ENCODE peak calls at places on chromosomes 4 and X, in eight cellular contexts. One of them, this sample, is unnamed.

GRCh38 chrX:142661696-142662095 is 364.0 kb upstream of the SPANXN4 start:
- DNase-seq in upper lobe of right lung: no peak
- DNase-seq in progenitor cell of endocrine pancreas: no peak
- DNase-seq in dorsolateral prefrontal cortex: no peak
- DNase-seq in astrocyte of the spinal cord: no peak
- DNase-seq in fibroblast of pulmonary artery: no peak
- DNase-seq in mammary epithelial cell: no peak
- DNase-seq in adrenal gland: no peak
- DNase-seq in this sample: no peak

GRCh38 chr4:11548529-11549176 is 120.0 kb upstream of the HS3ST1 start:
- DNase-seq in mammary epithelial cell: peak
- DNase-seq in adrenal gland: no peak
- DNase-seq in astrocyte of the spinal cord: peak
- DNase-seq in upper lobe of right lung: no peak
- DNase-seq in fibroblast of pulmonary artery: peak
- DNase-seq in progenitor cell of endocrine pancreas: no peak
- DNase-seq in dorsolateral prefrontal cortex: no peak
- DNase-seq in this sample: no peak

GRCh38 chr4:61427818-61428495 is 227.8 kb downstream of the ADGRL3 start:
- DNase-seq in fibroblast of pulmonary artery: no peak
- DNase-seq in mammary epithelial cell: peak
- DNase-seq in adrenal gland: no peak
- DNase-seq in progenitor cell of endocrine pancreas: no peak
- DNase-seq in dorsolateral prefrontal cortex: no peak
- DNase-seq in astrocyte of the spinal cord: peak
- DNase-seq in upper lobe of right lung: no peak
- DNase-seq in this sample: no peak

GRCh38 chrX:67624324-67624723 is 80.5 kb downstream of the AR start:
- DNase-seq in dorsolateral prefrontal cortex: no peak
- DNase-seq in upper lobe of right lung: no peak
- DNase-seq in astrocyte of the spinal cord: no peak
- DNase-seq in progenitor cell of endocrine pancreas: no peak
- DNase-seq in fibroblast of pulmonary artery: no peak
- DNase-seq in adrenal gland: no peak
- DNase-seq in mammary epithelial cell: no peak
- DNase-seq in this sample: no peak

GRCh38 chr4:94590493-94590892 is 138.8 kb downstream of the PDLIM5 start:
- DNase-seq in fibroblast of pulmonary artery: peak
- DNase-seq in progenitor cell of endocrine pancreas: no peak
- DNase-seq in astrocyte of the spinal cord: no peak
- DNase-seq in mammary epithelial cell: no peak
- DNase-seq in adrenal gland: no peak
- DNase-seq in upper lobe of right lung: no peak
- DNase-seq in dorsolateral prefrontal cortex: no peak
- DNase-seq in this sample: no peak

GRCh38 chrX:49915352-49916222 is 6.8 kb upstream of the CLCN5 start:
- DNase-seq in fibroblast of pulmonary artery: peak
- DNase-seq in upper lobe of right lung: no peak
- DNase-seq in progenitor cell of endocrine pancreas: no peak
- DNase-seq in astrocyte of the spinal cord: peak
- DNase-seq in dorsolateral prefrontal cortex: no peak
- DNase-seq in adrenal gland: peak
- DNase-seq in mammary epithelial cell: peak
- DNase-seq in this sample: peak

GRCh38 chrX:101410461-101410860 is 2.4 kb downstream of the HNRNPH2 start:
- DNase-seq in upper lobe of right lung: no peak
- DNase-seq in mammary epithelial cell: peak
- DNase-seq in progenitor cell of endocrine pancreas: no peak
- DNase-seq in fibroblast of pulmonary artery: no peak
- DNase-seq in astrocyte of the spinal cord: no peak
- DNase-seq in dorsolateral prefrontal cortex: no peak
- DNase-seq in adrenal gland: no peak
- DNase-seq in this sample: no peak

GRCh38 chrX:67520671-67521070 is 23.1 kb upstream of the AR start:
- DNase-seq in progenitor cell of endocrine pancreas: no peak
- DNase-seq in dorsolateral prefrontal cortex: no peak
- DNase-seq in mammary epithelial cell: no peak
- DNase-seq in adrenal gland: no peak
- DNase-seq in upper lobe of right lung: no peak
- DNase-seq in astrocyte of the spinal cord: no peak
- DNase-seq in fibroblast of pulmonary artery: no peak
- DNase-seq in this sample: no peak

GRCh38 chrX:16869393-16870094 is 618 bp downstream of the RBBP7 start:
- DNase-seq in upper lobe of right lung: peak
- DNase-seq in mammary epithelial cell: peak
- DNase-seq in fibroblast of pulmonary artery: peak
- DNase-seq in progenitor cell of endocrine pancreas: peak
- DNase-seq in adrenal gland: no peak
- DNase-seq in astrocyte of the spinal cord: peak
- DNase-seq in dorsolateral prefrontal cortex: no peak
- DNase-seq in this sample: no peak

GRCh38 chr4:21768349-21769310 is 179.9 kb downstream of the KCNIP4 start:
- DNase-seq in fibroblast of pulmonary artery: peak
- DNase-seq in upper lobe of right lung: no peak
- DNase-seq in astrocyte of the spinal cord: peak
- DNase-seq in adrenal gland: no peak
- DNase-seq in mammary epithelial cell: peak
- DNase-seq in progenitor cell of endocrine pancreas: no peak
- DNase-seq in dorsolateral prefrontal cortex: no peak
- DNase-seq in this sample: no peak

GRCh38 chr4:73936969-73937368 is 44.9 kb downstream of the PF4 start:
- DNase-seq in astrocyte of the spinal cord: no peak
- DNase-seq in progenitor cell of endocrine pancreas: no peak
- DNase-seq in mammary epithelial cell: no peak
- DNase-seq in upper lobe of right lung: no peak
- DNase-seq in fibroblast of pulmonary artery: no peak
- DNase-seq in dorsolateral prefrontal cortex: no peak
- DNase-seq in adrenal gland: no peak
- DNase-seq in this sample: no peak

GRCh38 chr4:53010320-53010719 is 148.2 kb downstream of the RASL11B start:
- DNase-seq in dorsolateral prefrontal cortex: no peak
- DNase-seq in progenitor cell of endocrine pancreas: no peak
- DNase-seq in astrocyte of the spinal cord: peak
- DNase-seq in upper lobe of right lung: no peak
- DNase-seq in adrenal gland: peak
- DNase-seq in fibroblast of pulmonary artery: peak
- DNase-seq in mammary epithelial cell: no peak
- DNase-seq in this sample: no peak

GRCh38 chrX:32116047-32116446 is 1044.2 kb upstream of the FTHL17 start:
- DNase-seq in astrocyte of the spinal cord: no peak
- DNase-seq in adrenal gland: no peak
- DNase-seq in upper lobe of right lung: no peak
- DNase-seq in progenitor cell of endocrine pancreas: no peak
- DNase-seq in dorsolateral prefrontal cortex: no peak
- DNase-seq in fibroblast of pulmonary artery: no peak
- DNase-seq in mammary epithelial cell: no peak
- DNase-seq in this sample: no peak

GRCh38 chr4:84944952-84945351 is 21.5 kb downstream of the WDFY3 start:
- DNase-seq in fibroblast of pulmonary artery: peak
- DNase-seq in upper lobe of right lung: no peak
- DNase-seq in progenitor cell of endocrine pancreas: no peak
- DNase-seq in dorsolateral prefrontal cortex: no peak
- DNase-seq in mammary epithelial cell: peak
- DNase-seq in adrenal gland: peak
- DNase-seq in astrocyte of the spinal cord: no peak
- DNase-seq in this sample: no peak

GRCh38 chr4:123825596-123826291 is 429.1 kb downstream of the SPRY1 start:
- DNase-seq in adrenal gland: no peak
- DNase-seq in mammary epithelial cell: peak
- DNase-seq in astrocyte of the spinal cord: peak
- DNase-seq in progenitor cell of endocrine pancreas: no peak
- DNase-seq in dorsolateral prefrontal cortex: no peak
- DNase-seq in upper lobe of right lung: no peak
- DNase-seq in fibroblast of pulmonary artery: peak
- DNase-seq in this sample: no peak

GRCh38 chr4:114417214-114417613 is 181.4 kb upstream of the UGT8 start:
- DNase-seq in astrocyte of the spinal cord: no peak
- DNase-seq in dorsolateral prefrontal cortex: no peak
- DNase-seq in adrenal gland: no peak
- DNase-seq in fibroblast of pulmonary artery: no peak
- DNase-seq in upper lobe of right lung: no peak
- DNase-seq in progenitor cell of endocrine pancreas: no peak
- DNase-seq in mammary epithelial cell: no peak
- DNase-seq in this sample: no peak

GRCh38 chrX:120560405-120560841 is 339 bp downstream of the CUL4B start:
- DNase-seq in mammary epithelial cell: peak
- DNase-seq in adrenal gland: peak
- DNase-seq in astrocyte of the spinal cord: no peak
- DNase-seq in upper lobe of right lung: no peak
- DNase-seq in dorsolateral prefrontal cortex: no peak
- DNase-seq in progenitor cell of endocrine pancreas: no peak
- DNase-seq in fibroblast of pulmonary artery: no peak
- DNase-seq in this sample: no peak

GRCh38 chr4:183124865-183125264 is 25.8 kb downstream of the WWC2 start:
- DNase-seq in astrocyte of the spinal cord: no peak
- DNase-seq in fibroblast of pulmonary artery: no peak
- DNase-seq in dorsolateral prefrontal cortex: no peak
- DNase-seq in upper lobe of right lung: no peak
- DNase-seq in adrenal gland: no peak
- DNase-seq in mammary epithelial cell: no peak
- DNase-seq in progenitor cell of endocrine pancreas: no peak
- DNase-seq in this sample: no peak

DNA sequence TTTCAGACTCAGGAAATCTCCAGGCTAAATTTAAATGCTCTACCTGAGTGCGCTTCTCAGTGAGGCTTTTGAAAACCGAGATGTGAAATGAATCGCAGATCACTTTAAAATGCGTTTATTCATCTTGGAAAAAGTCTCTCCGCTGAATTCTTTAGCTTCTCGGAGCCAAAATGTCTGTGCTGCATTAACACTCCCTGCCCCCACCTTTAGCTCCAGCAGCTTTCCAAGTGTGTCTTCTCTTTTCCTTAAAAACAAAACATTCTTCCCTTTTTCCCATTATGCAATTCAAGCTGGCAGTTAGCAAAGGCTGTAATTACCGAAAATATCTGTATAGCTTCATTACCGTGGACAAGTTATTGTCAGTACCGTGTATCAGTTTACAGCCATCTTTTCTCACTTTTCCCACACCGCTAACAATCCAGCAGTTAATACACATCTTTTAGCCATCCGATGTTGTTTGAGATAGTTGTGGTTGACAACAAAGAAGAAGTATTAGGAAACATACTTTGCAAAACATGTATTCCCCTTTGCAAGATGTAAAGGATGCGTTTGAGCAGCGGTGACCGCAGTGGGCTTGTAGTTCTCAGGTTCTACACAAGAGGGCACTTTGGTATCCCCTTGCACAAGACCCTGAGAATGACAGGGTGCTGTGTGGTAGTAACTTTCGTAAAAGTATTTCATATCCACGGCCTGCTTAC is 136.1 kb upstream of the STX18 start:
- DNase-seq in mammary epithelial cell: no peak
- DNase-seq in dorsolateral prefrontal cortex: no peak
- DNase-seq in astrocyte of the spinal cord: peak
- DNase-seq in progenitor cell of endocrine pancreas: no peak
- DNase-seq in fibroblast of pulmonary artery: peak
- DNase-seq in adrenal gland: no peak
- DNase-seq in upper lobe of right lung: no peak
- DNase-seq in this sample: no peak
- TF ChIP-seq CTCF in mammary epithelial cell: no peak
- TF ChIP-seq CTCF in dorsolateral prefrontal cortex: peak
- TF ChIP-seq CTCF in astrocyte of the spinal cord: peak
- TF ChIP-seq CTCF in progenitor cell of endocrine pancreas: peak
- TF ChIP-seq CTCF in fibroblast of pulmonary artery: peak
- TF ChIP-seq CTCF in adrenal gland: no peak
- TF ChIP-seq CTCF in upper lobe of right lung: peak
- TF ChIP-seq CTCF in this sample: peak

GRCh38 chr4:166252487-166253402 is 379.7 kb downstream of the TLL1 start:
- DNase-seq in upper lobe of right lung: no peak
- DNase-seq in astrocyte of the spinal cord: peak
- DNase-seq in adrenal gland: peak
- DNase-seq in fibroblast of pulmonary artery: peak
- DNase-seq in progenitor cell of endocrine pancreas: no peak
- DNase-seq in mammary epithelial cell: peak
- DNase-seq in dorsolateral prefrontal cortex: no peak
- DNase-seq in this sample: no peak
- TF ChIP-seq CTCF in upper lobe of right lung: peak
- TF ChIP-seq CTCF in astrocyte of the spinal cord: peak
- TF ChIP-seq CTCF in adrenal gland: peak
- TF ChIP-seq CTCF in fibroblast of pulmonary artery: peak
- TF ChIP-seq CTCF in progenitor cell of endocrine pancreas: peak
- TF ChIP-seq CTCF in mammary epithelial cell: peak
- TF ChIP-seq CTCF in dorsolateral prefrontal cortex: peak
- TF ChIP-seq CTCF in this sample: peak

DNA sequence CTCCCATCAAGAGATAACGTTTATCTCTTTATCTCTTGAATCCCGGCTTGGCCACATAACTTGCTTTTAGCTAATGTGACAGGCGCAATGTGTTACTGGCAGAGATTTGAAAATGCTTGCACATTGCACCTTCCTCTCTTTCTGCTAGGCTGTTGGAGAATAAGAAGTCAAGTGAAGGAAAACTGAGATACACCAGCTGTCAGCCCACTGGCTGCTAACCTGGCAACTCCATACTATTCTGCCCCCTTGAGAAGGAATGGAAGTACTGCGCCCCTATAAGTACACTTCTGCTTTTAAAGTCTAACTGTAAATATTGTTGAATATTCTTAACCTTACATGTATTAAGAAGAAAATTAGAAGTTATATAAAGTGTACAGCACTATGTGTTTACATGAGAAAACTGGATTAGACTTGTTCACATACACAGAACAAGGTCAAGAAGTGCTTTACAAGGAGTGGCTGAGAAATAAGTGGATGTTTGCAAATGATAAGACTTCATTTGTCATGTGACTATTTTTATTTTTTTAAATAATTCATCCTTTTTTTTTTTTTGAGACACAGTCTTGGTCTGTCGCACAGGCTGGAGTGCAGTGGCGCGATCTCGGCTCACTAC is 424.5 kb upstream of the CTSO start:
- DNase-seq in adrenal gland: no peak
- DNase-seq in mammary epithelial cell: peak
- DNase-seq in dorsolateral prefrontal cortex: no peak
- DNase-seq in progenitor cell of endocrine pancreas: no peak
- DNase-seq in astrocyte of the spinal cord: peak
- DNase-seq in fibroblast of pulmonary artery: peak
- DNase-seq in upper lobe of right lung: no peak
- DNase-seq in this sample: no peak
- TF ChIP-seq CTCF in adrenal gland: peak
- TF ChIP-seq CTCF in mammary epithelial cell: peak
- TF ChIP-seq CTCF in dorsolateral prefrontal cortex: no peak
- TF ChIP-seq CTCF in progenitor cell of endocrine pancreas: peak
- TF ChIP-seq CTCF in astrocyte of the spinal cord: peak
- TF ChIP-seq CTCF in fibroblast of pulmonary artery: peak
- TF ChIP-seq CTCF in upper lobe of right lung: no peak
- TF ChIP-seq CTCF in this sample: peak

GRCh38 chr4:82851902-82852750 is 38.8 kb downstream of the SEC31A start:
- DNase-seq in mammary epithelial cell: no peak
- DNase-seq in fibroblast of pulmonary artery: peak
- DNase-seq in adrenal gland: no peak
- DNase-seq in astrocyte of the spinal cord: peak
- DNase-seq in dorsolateral prefrontal cortex: no peak
- DNase-seq in progenitor cell of endocrine pancreas: no peak
- DNase-seq in upper lobe of right lung: no peak
- DNase-seq in this sample: no peak
- TF ChIP-seq CTCF in mammary epithelial cell: peak
- TF ChIP-seq CTCF in fibroblast of pulmonary artery: peak
- TF ChIP-seq CTCF in adrenal gland: no peak
- TF ChIP-seq CTCF in astrocyte of the spinal cord: peak
- TF ChIP-seq CTCF in dorsolateral prefrontal cortex: peak
- TF ChIP-seq CTCF in progenitor cell of endocrine pancreas: peak
- TF ChIP-seq CTCF in upper lobe of right lung: peak
- TF ChIP-seq CTCF in this sample: peak